ENCODE peak calls at places on chromosomes 2 and 18, in five cellular contexts. Z is stomach, S is brain microvascular endothelial cell, T is AG09309, U is colonic mucosa. B is an unnamed sample.

GRCh38 chr2:80322958-80323357 is 18.4 kb upstream of the LRRTM1 start:
- DNase-seq in Z (no peak), S (no peak), T (no peak), U (no peak), B (no peak)

GRCh38 chr2:208358758-208359631 is 47.6 kb upstream of the PTH2R start:
- DNase-seq in Z (no peak), S (no peak), T (no peak), U (no peak), B (no peak)

GRCh38 chr18:33157893-33158292 is 282.6 kb downstream of the CCDC178 start:
- DNase-seq in Z (no peak), S (no peak), T (no peak), U (no peak), B (no peak)

GRCh38 chr2:232761301-232761907 is 15.0 kb downstream of the KCNJ13 start:
- DNase-seq in Z (peak), S (peak), T (no peak), U (peak), B (no peak)

GRCh38 chr18:76524900-76525698 is 30.1 kb upstream of the ZNF516 start:
- DNase-seq in Z (no peak), S (peak), T (no peak), U (no peak), B (no peak)

GRCh38 chr18:70288851-70289328 is at the start of gene SOCS6:
- DNase-seq in Z (peak), S (no peak), T (peak), U (peak), B (peak)

GRCh38 chr2:46537624-46538023 is 58.3 kb downstream of the TMEM247 start:
- DNase-seq in Z (no peak), S (no peak), T (no peak), U (no peak), B (no peak)

GRCh38 chr18:3246636-3247242 is 862 bp upstream of the MYL12A start:
- DNase-seq in Z (no peak), S (no peak), T (no peak), U (peak), B (no peak)

GRCh38 chr2:63614448-63614968 is 25.7 kb downstream of the MDH1 start:
- DNase-seq in Z (no peak), S (no peak), T (peak), U (no peak), B (no peak)

GRCh38 chr2:86541282-86541681 is 22.0 kb downstream of the CHMP3 start:
- DNase-seq in Z (no peak), S (peak), T (no peak), U (no peak), B (no peak)

GRCh38 chr18:41940506-41941215 is 14.4 kb upstream of the PIK3C3 start:
- DNase-seq in Z (no peak), S (peak), T (peak), U (no peak), B (no peak)

GRCh38 chr2:11073791-11074190 is 81.5 kb upstream of the SLC66A3 start:
- DNase-seq in Z (no peak), S (no peak), T (no peak), U (no peak), B (no peak)

GRCh38 chr2:20314562-20315521 is 35.8 kb downstream of the PUM2 start:
- DNase-seq in Z (no peak), S (no peak), T (no peak), U (no peak), B (no peak)

GRCh38 chr2:9753665-9754531 is 89.4 kb upstream of the TAF1B start:
- DNase-seq in Z (peak), S (no peak), T (no peak), U (peak), B (no peak)

GRCh38 chr2:44169155-44169898 is 652 bp downstream of the PPM1B start:
- DNase-seq in Z (peak), S (peak), T (no peak), U (peak), B (peak)

GRCh38 chr2:234679151-234679765 is 182.4 kb upstream of the ARL4C start:
- DNase-seq in Z (no peak), S (no peak), T (no peak), U (no peak), B (no peak)

GRCh38 chr2:47008381-47009280 is 93.0 kb upstream of the MCFD2 start:
- DNase-seq in Z (no peak), S (peak), T (no peak), U (no peak), B (peak)

GRCh38 chr18:48776641-48777025 is 174.1 kb downstream of the SMAD7 start:
- DNase-seq in Z (no peak), S (no peak), T (no peak), U (no peak), B (no peak)

GRCh38 chr18:3405713-3406112 is 44.3 kb upstream of the TGIF1 start:
- DNase-seq in Z (no peak), S (no peak), T (no peak), U (no peak), B (no peak)

GRCh38 chr18:26487437-26487836 is 60.9 kb downstream of the KCTD1 start:
- DNase-seq in Z (peak), S (no peak), T (no peak), U (no peak), B (no peak)

GRCh38 chr2:65611488-65611887 is 179.1 kb upstream of the SPRED2 start:
- DNase-seq in Z (no peak), S (no peak), T (no peak), U (no peak), B (no peak)

GRCh38 chr2:62382757-62383156 is 123.2 kb downstream of the TMEM17 start:
- DNase-seq in Z (no peak), S (peak), T (no peak), U (no peak), B (no peak)

GRCh38 chr2:214558341-214558740 is 147.5 kb downstream of the VWC2L start:
- DNase-seq in Z (no peak), S (no peak), T (no peak), U (no peak), B (no peak)

GRCh38 chr2:32895424-32895823 is 51.3 kb upstream of the LTBP1 start:
- DNase-seq in Z (no peak), S (no peak), T (no peak), U (no peak), B (no peak)

GRCh38 chr18:58392336-58393000 is 236.4 kb downstream of the ALPK2 start:
- DNase-seq in Z (no peak), S (peak), T (peak), U (no peak), B (peak)

GRCh38 chr2:30341500-30342267 is 105.4 kb upstream of the LCLAT1 start:
- DNase-seq in Z (no peak), S (no peak), T (no peak), U (no peak), B (no peak)

GRCh38 chr18:44743626-44744025 is 62.9 kb downstream of the SETBP1 start:
- DNase-seq in Z (no peak), S (no peak), T (no peak), U (no peak), B (no peak)

GRCh38 chr2:167353605-167354280 is 465.5 kb downstream of the XIRP2 start:
- DNase-seq in Z (no peak), S (no peak), T (no peak), U (no peak), B (no peak)

GRCh38 chr2:18047114-18047695 is 168.7 kb downstream of the KCNS3 start:
- DNase-seq in Z (no peak), S (no peak), T (no peak), U (no peak), B (no peak)

GRCh38 chr2:203685081-203685621 is 21.3 kb upstream of the CD28 start:
- DNase-seq in Z (no peak), S (peak), T (peak), U (no peak), B (no peak)

GRCh38 chr2:114192362-114192761 is 250.1 kb upstream of the DPP10 start:
- DNase-seq in Z (no peak), S (peak), T (no peak), U (no peak), B (no peak)

GRCh38 chr2:49914281-49914680 is 760.0 kb upstream of the FSHR start:
- DNase-seq in Z (no peak), S (no peak), T (no peak), U (no peak), B (no peak)

GRCh38 chr18:9643549-9643948 is 29.2 kb upstream of the PPP4R1 start:
- DNase-seq in Z (no peak), S (peak), T (peak), U (no peak), B (no peak)

GRCh38 chr2:8459474-8459873 is 222.4 kb upstream of the ID2 start:
- DNase-seq in Z (peak), S (no peak), T (no peak), U (no peak), B (no peak)

GRCh38 chr2:117127680-117128079 is 686.8 kb upstream of the DDX18 start:
- DNase-seq in Z (no peak), S (no peak), T (no peak), U (no peak), B (no peak)
- H3K4me3 ChIP-seq in Z (no peak), S (no peak), T (no peak), U (no peak), B (no peak)

DNA sequence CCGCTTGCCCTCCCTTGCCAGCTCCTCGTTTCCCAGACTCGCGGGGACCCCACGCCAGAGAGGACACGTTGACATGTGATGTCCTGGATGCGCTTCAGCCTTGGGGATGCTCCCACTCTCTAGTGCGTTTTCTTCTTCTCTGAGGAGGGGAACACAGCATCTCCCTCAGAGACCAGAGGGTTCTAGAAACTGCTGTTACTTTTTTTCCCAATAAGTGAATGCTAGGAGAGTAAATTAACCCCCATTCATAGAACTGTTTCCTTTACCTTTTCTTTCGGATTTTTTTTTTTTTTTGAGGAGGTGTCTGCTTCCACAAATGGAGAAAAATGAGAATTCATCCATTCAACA is 370 bp upstream of the EFEMP1 start:
- DNase-seq in Z (no peak), S (no peak), T (no peak), U (no peak), B (no peak)
- H3K4me3 ChIP-seq in Z (peak), S (peak), T (peak), U (peak), B (peak)

DNA sequence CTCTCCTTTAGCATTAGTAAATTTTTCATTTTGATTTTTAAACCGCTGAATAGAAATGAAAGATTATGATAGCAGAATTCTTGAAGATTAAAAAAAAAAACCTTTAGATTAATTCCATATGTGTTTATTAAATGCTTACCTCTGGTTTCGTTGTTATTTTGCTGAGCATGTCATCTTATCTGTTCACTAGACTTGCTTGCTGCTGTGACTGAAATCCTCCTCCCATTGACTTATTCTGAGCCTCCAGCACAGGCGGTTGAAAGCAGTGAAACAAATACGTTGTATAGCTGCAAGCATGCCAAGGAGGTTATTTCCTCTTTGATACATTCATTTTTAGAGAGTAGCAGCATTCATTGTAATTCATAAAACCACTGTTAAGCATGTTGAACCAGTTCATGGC is at the start of gene HTR2B:
- DNase-seq in Z (no peak), S (no peak), T (no peak), U (no peak), B (no peak)
- H3K4me3 ChIP-seq in Z (peak), S (no peak), T (no peak), U (no peak), B (peak)

GRCh38 chr18:23929362-23929940 is 85.1 kb upstream of the TTC39C start:
- DNase-seq in Z (no peak), S (no peak), T (no peak), U (no peak), B (no peak)
- H3K4me3 ChIP-seq in Z (no peak), S (no peak), T (no peak), U (no peak), B (no peak)

DNA sequence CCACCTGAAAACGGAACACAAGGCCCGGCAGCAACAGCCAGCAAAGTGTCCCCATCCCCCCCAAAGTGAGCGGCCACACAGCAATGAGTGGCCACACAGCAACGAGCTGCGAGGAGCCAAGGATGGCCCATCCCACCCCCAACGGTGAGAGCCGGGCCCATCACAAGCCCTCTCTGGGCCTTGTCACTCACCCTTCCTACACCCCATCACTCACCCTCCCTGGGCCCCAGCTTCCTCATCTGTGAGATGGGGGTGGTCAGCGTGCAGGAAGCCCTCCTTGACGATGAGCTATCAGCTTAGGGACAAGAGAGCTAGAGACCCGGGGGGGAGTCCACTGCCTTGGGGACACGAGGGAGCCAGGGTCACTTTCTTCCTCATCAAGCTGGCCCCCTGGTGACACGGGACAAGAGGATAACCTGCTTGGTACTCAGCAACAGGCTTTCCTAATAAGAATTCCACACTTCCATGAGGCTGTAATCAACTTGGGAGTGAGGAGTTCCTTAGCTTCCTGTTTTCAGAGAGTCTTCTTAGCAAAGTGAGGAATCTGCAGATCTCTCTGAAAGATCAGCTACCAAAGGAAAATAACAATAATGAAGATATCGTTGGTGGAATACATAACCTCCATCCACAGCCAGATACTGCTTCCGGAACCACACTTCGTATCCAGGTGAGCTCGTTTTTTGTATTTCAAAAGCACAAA is 92.7 kb downstream of the HDAC4 start:
- DNase-seq in Z (no peak), S (no peak), T (no peak), U (no peak), B (peak)
- H3K4me3 ChIP-seq in Z (peak), S (no peak), T (peak), U (peak), B (peak)

B was measured in coronary artery.